ENCODE peak calls at places on chromosomes 6 and 20, in nine cellular contexts. Z, Q, M, T, S, O, U, P and A are unnamed samples.

GRCh38 chr6:33343953-33344611 is 26.5 kb upstream of the ZBTB22 start:
- DNase-seq in Z (no peak), Q (no peak), M (no peak), T (no peak), S (peak), O (no peak), U (no peak), P (no peak), A (peak)

GRCh38 chr6:134447883-134448387 is 130.0 kb upstream of the SGK1 start:
- DNase-seq in Z (peak), Q (no peak), M (peak), T (no peak), S (no peak), O (no peak), U (no peak), P (peak), A (no peak)

GRCh38 chr6:85428486-85428885 is 21.4 kb upstream of the NT5E start:
- DNase-seq in Z (no peak), Q (no peak), M (no peak), T (no peak), S (no peak), O (no peak), U (no peak), P (peak), A (no peak)

GRCh38 chr6:21496275-21496674 is 97.3 kb upstream of the SOX4 start:
- DNase-seq in Z (no peak), Q (no peak), M (no peak), T (no peak), S (no peak), O (no peak), U (no peak), P (no peak), A (no peak)

GRCh38 chr6:76166297-76166696 is 93.8 kb upstream of the IMPG1 start:
- DNase-seq in Z (no peak), Q (no peak), M (no peak), T (no peak), S (no peak), O (no peak), U (no peak), P (no peak), A (no peak)

GRCh38 chr20:36017034-36017951 is 48.9 kb downstream of the CNBD2 start:
- DNase-seq in Z (no peak), Q (peak), M (peak), T (no peak), S (no peak), O (no peak), U (no peak), P (peak), A (no peak)

GRCh38 chr6:15793288-15793687 is 130.5 kb upstream of the DTNBP1 start:
- DNase-seq in Z (peak), Q (no peak), M (peak), T (no peak), S (no peak), O (no peak), U (peak), P (peak), A (no peak)

GRCh38 chr6:107641500-107641931 is 151.6 kb downstream of the SOBP start:
- DNase-seq in Z (peak), Q (peak), M (no peak), T (no peak), S (no peak), O (no peak), U (peak), P (no peak), A (no peak)

GRCh38 chr6:37971711-37972410 is 152.3 kb downstream of the ZFAND3 start:
- DNase-seq in Z (no peak), Q (no peak), M (no peak), T (no peak), S (no peak), O (no peak), U (no peak), P (peak), A (no peak)

GRCh38 chr20:50591233-50591852 is 81.2 kb downstream of the PTPN1 start:
- DNase-seq in Z (no peak), Q (no peak), M (no peak), T (no peak), S (no peak), O (no peak), U (no peak), P (no peak), A (no peak)

GRCh38 chr6:15907914-15908518 is 220.9 kb upstream of the MYLIP start:
- DNase-seq in Z (peak), Q (peak), M (no peak), T (no peak), S (no peak), O (no peak), U (no peak), P (no peak), A (no peak)

GRCh38 chr20:63015665-63016361 is 9.0 kb upstream of the BHLHE23 start:
- DNase-seq in Z (no peak), Q (no peak), M (no peak), T (no peak), S (no peak), O (no peak), U (peak), P (no peak), A (no peak)

GRCh38 chr6:167781066-167781767 is 45.5 kb upstream of the AFDN start:
- DNase-seq in Z (peak), Q (no peak), M (no peak), T (no peak), S (no peak), O (no peak), U (no peak), P (no peak), A (no peak)

GRCh38 chr20:8132632-8133587 is 844 bp downstream of the PLCB1 start:
- DNase-seq in Z (peak), Q (peak), M (no peak), T (peak), S (no peak), O (peak), U (peak), P (peak), A (no peak)

GRCh38 chr20:49276895-49277785 is 717 bp downstream of the ZNFX1 start:
- DNase-seq in Z (no peak), Q (peak), M (no peak), T (no peak), S (no peak), O (peak), U (peak), P (no peak), A (peak)

GRCh38 chr6:111841822-111842221 is 31.4 kb downstream of the FYN start:
- DNase-seq in Z (peak), Q (no peak), M (peak), T (no peak), S (no peak), O (peak), U (no peak), P (peak), A (no peak)

GRCh38 chr6:159525445-159526031 is 167.5 kb downstream of the SOD2 start:
- DNase-seq in Z (no peak), Q (no peak), M (no peak), T (no peak), S (no peak), O (no peak), U (no peak), P (no peak), A (no peak)

GRCh38 chr20:25543068-25543467 is 42.3 kb downstream of the NINL start:
- DNase-seq in Z (peak), Q (no peak), M (peak), T (no peak), S (no peak), O (no peak), U (no peak), P (peak), A (no peak)

GRCh38 chr20:50415516-50416268 is 94.5 kb upstream of the PTPN1 start:
- DNase-seq in Z (peak), Q (peak), M (peak), T (peak), S (no peak), O (no peak), U (peak), P (peak), A (no peak)

GRCh38 chr6:158321960-158322359 is 9.7 kb downstream of the TULP4 start:
- DNase-seq in Z (peak), Q (no peak), M (peak), T (no peak), S (no peak), O (no peak), U (no peak), P (peak), A (no peak)

GRCh38 chr6:95518630-95519227 is 58.6 kb upstream of the MANEA start:
- DNase-seq in Z (no peak), Q (no peak), M (no peak), T (no peak), S (no peak), O (no peak), U (no peak), P (no peak), A (no peak)

GRCh38 chr6:114084327-114084890 is 113.5 kb upstream of the HDAC2 start:
- DNase-seq in Z (no peak), Q (no peak), M (peak), T (no peak), S (no peak), O (no peak), U (peak), P (peak), A (no peak)

GRCh38 chr6:39835856-39836442 is 43.8 kb downstream of the DAAM2 start:
- DNase-seq in Z (no peak), Q (no peak), M (peak), T (no peak), S (no peak), O (no peak), U (no peak), P (peak), A (no peak)

GRCh38 chr20:47800619-47801018 is 15.3 kb upstream of the SULF2 start:
- DNase-seq in Z (no peak), Q (no peak), M (no peak), T (no peak), S (no peak), O (no peak), U (no peak), P (no peak), A (no peak)

GRCh38 chr6:149746147-149746946 is at the start of gene NUP43:
- DNase-seq in Z (peak), Q (peak), M (peak), T (peak), S (peak), O (peak), U (peak), P (peak), A (peak)

GRCh38 chr20:32559753-32560380 is 25.3 kb downstream of the NOL4L start:
- DNase-seq in Z (peak), Q (no peak), M (no peak), T (no peak), S (no peak), O (no peak), U (no peak), P (no peak), A (no peak)

GRCh38 chr6:31478186-31478950 is 19.6 kb upstream of the MICB start:
- DNase-seq in Z (no peak), Q (no peak), M (no peak), T (peak), S (no peak), O (no peak), U (no peak), P (no peak), A (no peak)

GRCh38 chr6:31972709-31973350 is 892 bp upstream of the DXO start:
- DNase-seq in Z (peak), Q (no peak), M (peak), T (no peak), S (no peak), O (no peak), U (no peak), P (peak), A (peak)

GRCh38 chr20:13953227-13953626 is 37.2 kb downstream of the SEL1L2 start:
- DNase-seq in Z (no peak), Q (no peak), M (no peak), T (peak), S (no peak), O (no peak), U (no peak), P (no peak), A (no peak)

DNA sequence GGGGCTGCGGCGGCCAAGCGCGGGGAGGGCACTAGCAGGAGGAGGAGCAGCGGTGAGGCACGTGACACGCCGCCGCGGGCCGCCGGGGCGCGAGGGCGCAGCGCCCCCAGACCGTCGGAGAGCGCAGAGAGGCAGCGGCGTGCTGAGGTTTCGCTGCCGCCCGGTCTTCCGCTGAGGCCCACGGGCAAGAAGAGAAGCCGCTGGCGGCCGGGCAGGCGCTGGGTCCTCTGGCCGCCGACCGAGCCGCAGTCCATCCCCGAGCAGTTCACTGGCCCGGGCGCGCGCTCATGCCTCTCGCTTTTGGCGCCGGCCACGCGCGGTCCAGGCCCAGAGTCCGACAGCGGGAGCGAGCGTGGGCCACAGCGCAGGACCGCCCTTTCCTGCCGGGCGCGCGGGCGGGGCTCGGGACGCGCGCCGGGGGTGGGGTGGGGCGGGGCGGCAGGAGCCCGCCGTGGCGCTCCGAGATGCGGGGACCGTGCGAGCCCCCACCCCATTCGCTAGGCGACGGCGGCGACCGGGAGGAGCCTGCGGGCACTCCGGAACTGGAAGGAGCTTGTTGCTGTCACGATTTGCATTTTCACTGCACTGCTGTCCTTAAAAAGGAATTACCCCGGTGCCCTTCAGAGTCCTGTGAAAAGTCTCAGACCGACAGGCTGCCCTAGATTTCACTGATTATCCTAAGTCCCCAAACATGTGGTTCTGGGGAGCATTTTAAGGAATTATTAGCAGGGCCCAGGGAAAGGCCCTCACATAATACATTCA is at the start of gene MCUR1:
- DNase-seq in Z (peak), Q (peak), M (peak), T (peak), S (peak), O (peak), U (peak), P (peak), A (peak)
- TF ChIP-seq CTCF in Z (no peak), Q (peak), M (no peak), T (peak), S (peak), O (no peak), U (peak), P (peak), A (no peak)

GRCh38 chr20:60851826-60852704 is 400.0 kb upstream of the CDH4 start:
- DNase-seq in Z (peak), Q (peak), M (no peak), T (peak), S (peak), O (peak), U (no peak), P (no peak), A (no peak)
- TF ChIP-seq CTCF in Z (peak), Q (peak), M (peak), T (peak), S (peak), O (peak), U (no peak), P (peak), A (peak)

GRCh38 chr6:118260833-118261232 is 287.3 kb upstream of the PLN start:
- DNase-seq in Z (peak), Q (no peak), M (no peak), T (no peak), S (no peak), O (no peak), U (no peak), P (no peak), A (no peak)

GRCh38 chr6:118269659-118270058 is 278.4 kb upstream of the PLN start:
- DNase-seq in Z (no peak), Q (no peak), M (no peak), T (no peak), S (no peak), O (no peak), U (no peak), P (no peak), A (no peak)

GRCh38 chr6:118263929-118264486 is 284.1 kb upstream of the PLN start:
- DNase-seq in Z (peak), Q (peak), M (peak), T (peak), S (no peak), O (peak), U (no peak), P (peak), A (peak)
- TF ChIP-seq CTCF in Z (peak), Q (peak), M (peak), T (peak), S (peak), O (no peak), U (peak), P (peak), A (peak)

GRCh38 chr20:1402149-1402548 is 9.3 kb upstream of the FKBP1A start:
- DNase-seq in Z (no peak), Q (no peak), M (no peak), T (no peak), S (no peak), O (no peak), U (no peak), P (peak), A (no peak)
- TF ChIP-seq CTCF in Z (no peak), Q (no peak), M (no peak), T (no peak), S (no peak), O (no peak), U (no peak), P (no peak), A (no peak)

DNA sequence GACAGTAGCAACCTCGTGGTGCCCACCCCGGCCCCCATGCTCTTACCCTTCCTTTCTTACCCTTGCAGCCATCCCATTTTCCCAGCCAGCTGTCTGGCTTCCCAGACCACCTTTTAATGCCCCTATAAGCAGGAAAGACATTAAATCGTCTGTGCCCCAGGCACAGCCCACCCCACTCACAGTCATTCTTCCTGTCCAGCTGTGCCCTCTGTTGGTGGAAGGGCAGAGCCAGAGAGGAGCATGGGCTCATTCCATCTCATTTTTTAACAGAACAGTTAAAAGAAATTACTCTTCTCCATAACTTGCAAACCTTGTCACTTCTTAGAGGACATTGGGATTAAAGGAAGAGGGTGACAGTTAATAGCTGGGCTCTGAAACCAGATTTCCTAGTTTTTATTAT is 240.5 kb downstream of the NRN1 start:
- DNase-seq in Z (no peak), Q (no peak), M (no peak), T (peak), S (no peak), O (no peak), U (no peak), P (peak), A (no peak)
- TF ChIP-seq CTCF in Z (peak), Q (no peak), M (peak), T (peak), S (no peak), O (peak), U (peak), P (peak), A (no peak)

GRCh38 chr20:37396520-37397075 is 50.7 kb downstream of the SRC start:
- DNase-seq in Z (no peak), Q (no peak), M (no peak), T (peak), S (no peak), O (peak), U (no peak), P (no peak), A (no peak)
- TF ChIP-seq CTCF in Z (no peak), Q (no peak), M (no peak), T (peak), S (no peak), O (no peak), U (no peak), P (no peak), A (no peak)